ENCODE peak calls at places on chromosome 17, in seven cellular contexts. R is WTC11, J is HEK293T, E is HCT116, H is H1, P is GM12878, W is HepG2. Q is an unnamed sample.

GRCh38 chr17:1197781-1198490 is 18.2 kb upstream of the ABR start:
- DNase-seq in H (no peak), P (peak), W (no peak), E (no peak), R (no peak), J (no peak), Q (no peak)

GRCh38 chr17:20267459-20267842 is 199.9 kb downstream of the LGALS9B start:
- DNase-seq in R (no peak), H (no peak), E (no peak), W (no peak), P (peak), J (no peak), Q (peak)

GRCh38 chr17:80265205-80266068 is 4.8 kb downstream of the RNF213 start:
- DNase-seq in J (no peak), P (peak), R (no peak), H (no peak), E (no peak), W (no peak), Q (no peak)

GRCh38 chr17:69188796-69189195 is 39.8 kb downstream of the ABCA10 start:
- DNase-seq in J (no peak), H (no peak), W (no peak), R (no peak), E (no peak), P (no peak), Q (no peak)

GRCh38 chr17:35799942-35800341 is 4.5 kb upstream of the MMP28 start:
- DNase-seq in E (no peak), R (no peak), W (no peak), P (no peak), H (no peak), J (no peak), Q (no peak)

GRCh38 chr17:54992797-54993639 is 24.5 kb downstream of the STXBP4 start:
- DNase-seq in E (peak), W (peak), J (peak), H (no peak), R (no peak), P (no peak), Q (peak)

GRCh38 chr17:42311240-42312034 is 23.1 kb downstream of the STAT5A start:
- DNase-seq in E (no peak), R (peak), J (no peak), W (peak), H (no peak), P (no peak), Q (peak)

GRCh38 chr17:5821057-5821456 is 236.7 kb upstream of the NLRP1 start:
- DNase-seq in P (no peak), H (no peak), E (no peak), W (peak), J (no peak), R (no peak), Q (no peak)

GRCh38 chr17:72602517-72603345 is 481.9 kb downstream of the SOX9 start:
- DNase-seq in W (no peak), H (peak), R (peak), E (peak), J (no peak), P (no peak), Q (no peak)

GRCh38 chr17:48589831-48590602 is at the start of gene HOXB3:
- DNase-seq in E (no peak), R (no peak), W (no peak), J (peak), P (no peak), H (no peak), Q (no peak)

GRCh38 chr17:78163881-78164747 is 4.3 kb upstream of the SYNGR2 start:
- DNase-seq in J (no peak), E (no peak), R (no peak), W (no peak), P (no peak), H (no peak), Q (no peak)

GRCh38 chr17:64315032-64315490 is 52.0 kb upstream of the TEX2 start:
- DNase-seq in H (no peak), E (no peak), R (no peak), J (no peak), W (no peak), P (no peak), Q (no peak)

GRCh38 chr17:27577884-27578717 is 52.9 kb upstream of the LGALS9 start:
- DNase-seq in R (no peak), E (no peak), P (no peak), W (no peak), J (no peak), H (no peak), Q (no peak)

GRCh38 chr17:66673668-66674276 is 161.1 kb upstream of the CACNG5 start:
- DNase-seq in W (peak), H (peak), R (peak), E (peak), J (peak), P (no peak), Q (no peak)

GRCh38 chr17:66964930-66965800 is 658 bp downstream of the CACNG4 start:
- DNase-seq in H (no peak), P (no peak), W (no peak), E (no peak), R (peak), J (peak), Q (peak)

GRCh38 chr17:31509095-31509804 is 117.8 kb downstream of the RAB11FIP4 start:
- DNase-seq in E (no peak), R (no peak), H (no peak), W (no peak), P (no peak), J (no peak), Q (peak)

GRCh38 chr17:7260601-7261376 is 1.5 kb downstream of the CLDN7 start:
- DNase-seq in E (no peak), H (no peak), R (peak), W (no peak), P (no peak), J (no peak), Q (no peak)

GRCh38 chr17:33234233-33234632 is 58.9 kb downstream of the ASIC2 start:
- DNase-seq in E (no peak), J (no peak), H (no peak), W (no peak), P (no peak), R (no peak), Q (no peak)

GRCh38 chr17:33233855-33234228 is 59.3 kb downstream of the ASIC2 start:
- DNase-seq in H (no peak), W (no peak), E (no peak), J (no peak), P (no peak), R (no peak), Q (no peak)

GRCh38 chr17:33239702-33240101 is 53.4 kb downstream of the ASIC2 start:
- DNase-seq in W (no peak), P (no peak), J (no peak), H (no peak), R (no peak), E (no peak), Q (no peak)

GRCh38 chr17:33240397-33240796 is 52.7 kb downstream of the ASIC2 start:
- DNase-seq in P (no peak), H (no peak), J (no peak), R (no peak), W (no peak), E (no peak), Q (no peak)

GRCh38 chr17:33234930-33235685 is 58.0 kb downstream of the ASIC2 start:
- DNase-seq in E (no peak), J (no peak), H (no peak), R (no peak), P (no peak), W (no peak), Q (no peak)
- TF ChIP-seq SP1 in E (no peak), J (no peak), H (no peak), R (no peak), P (no peak), W (no peak), Q (no peak)

GRCh38 chr17:38922538-38923291 is 2.7 kb upstream of the LASP1NB start:
- DNase-seq in J (no peak), E (no peak), P (no peak), H (no peak), R (peak), W (no peak), Q (no peak)

GRCh38 chr17:38920374-38921291 is 4.8 kb upstream of the LASP1NB start:
- DNase-seq in W (no peak), E (no peak), R (no peak), P (no peak), J (no peak), H (no peak), Q (no peak)

GRCh38 chr17:38921756-38922411 is 3.5 kb upstream of the LASP1NB start:
- DNase-seq in J (no peak), P (no peak), W (no peak), E (no peak), H (no peak), R (no peak), Q (peak)

GRCh38 chr17:38925263-38925995 is at the start of gene LASP1NB:
- DNase-seq in H (no peak), R (peak), J (no peak), E (no peak), W (no peak), P (no peak), Q (no peak)

GRCh38 chr17:38926290-38927070 is 1.1 kb downstream of the LASP1NB start:
- DNase-seq in W (no peak), R (no peak), J (no peak), H (no peak), E (no peak), P (no peak), Q (no peak)
- TF ChIP-seq SP1 in W (no peak), R (no peak), J (no peak), H (no peak), E (no peak), P (no peak), Q (no peak)

GRCh38 chr17:18059283-18059682 is 20.1 kb downstream of the GID4 start:
- DNase-seq in W (no peak), E (no peak), H (no peak), P (no peak), J (no peak), R (no peak), Q (no peak)
- TF ChIP-seq SP1 in W (no peak), E (no peak), H (no peak), P (no peak), J (no peak), R (no peak), Q (no peak)

GRCh38 chr17:50432125-50432762 is 6.2 kb downstream of the ACSF2 start:
- DNase-seq in E (no peak), R (no peak), P (no peak), H (no peak), J (no peak), W (no peak), Q (no peak)
- TF ChIP-seq SP1 in E (no peak), R (no peak), P (no peak), H (no peak), J (no peak), W (no peak), Q (no peak)

GRCh38 chr17:8681175-8681949 is 50.8 kb upstream of the MYH10 start:
- DNase-seq in W (no peak), P (no peak), R (no peak), E (no peak), J (no peak), H (no peak), Q (no peak)

GRCh38 chr17:8685396-8685795 is 54.9 kb upstream of the MYH10 start:
- DNase-seq in W (no peak), H (no peak), R (no peak), J (no peak), P (no peak), E (no peak), Q (no peak)

GRCh38 chr17:8680402-8680801 is 49.9 kb upstream of the MYH10 start:
- DNase-seq in E (no peak), H (no peak), W (no peak), J (no peak), R (no peak), P (no peak), Q (no peak)

GRCh38 chr17:8680850-8681174 is 50.3 kb upstream of the MYH10 start:
- DNase-seq in W (no peak), H (no peak), E (no peak), P (no peak), R (no peak), J (no peak), Q (no peak)

GRCh38 chr17:8683355-8683754 is 52.8 kb upstream of the MYH10 start:
- DNase-seq in R (no peak), E (no peak), W (no peak), J (no peak), H (no peak), P (no peak), Q (no peak)
- TF ChIP-seq SP1 in R (no peak), E (no peak), W (no peak), J (no peak), H (no peak), P (no peak), Q (no peak)